ENCODE peak calls at places on chromosome 7, in ten cellular contexts. D is keratinocyte; O is GM03348; C is heart left ventricle; H is activated T-cell treated with anti-CD3 and anti-CD28 coated beads, Interleukin-2, amount 50 U/mL, for 4 hours; P is sciatic nerve; E is HT-29; N is NCI-H1930; Q is MCF 10A; L is stimulated activated CD4-positive, alpha-beta T cell treated with anti-CD3 and anti-CD28 coated beads, Interleukin-12 subunit alpha, Interleukin-12 subunit beta, amount 100 ng/mL, for 4 hours. W is an unnamed sample.
A peak's percentile ranks its signal among the peaks of the same experiment; 100 is the strongest.

GRCh38 chr7:46317256-46317655 is 396.2 kb upstream of the IGFBP3 start:
- DNase-seq in H (no peak), E (no peak), O (peak; percentile 65), D (no peak), L (no peak), P (no peak), C (no peak), Q (no peak), N (no peak), W (no peak)

GRCh38 chr7:149422065-149422913 is 38.6 kb downstream of the ZNF777 start:
- DNase-seq in D (no peak), O (peak; percentile 96), Q (peak; percentile 69), C (peak; percentile 71), L (peak; percentile 72), E (peak; percentile 93), P (no peak), H (peak; percentile 61), N (peak; percentile 68), W (no peak)

GRCh38 chr7:100441641-100442535 is 5.6 kb upstream of the PPP1R35 start:
- DNase-seq in E (no peak), N (no peak), C (no peak), L (no peak), O (no peak), P (peak; percentile 53), Q (no peak), D (no peak), H (no peak), W (no peak)

GRCh38 chr7:150966002-150966401 is 12.1 kb downstream of the KCNH2 start:
- DNase-seq in D (no peak), C (peak; percentile 70), Q (no peak), O (no peak), P (no peak), N (no peak), E (peak; percentile 38), H (no peak), L (no peak), W (no peak)

GRCh38 chr7:29019896-29020295 is 61.8 kb upstream of the TRIL start:
- DNase-seq in N (no peak), E (no peak), C (peak; percentile 65), Q (no peak), O (no peak), D (no peak), H (no peak), P (no peak), L (no peak), W (no peak)

GRCh38 chr7:371119-371778 is 81.3 kb downstream of the FOXL3 start:
- DNase-seq in H (no peak), N (no peak), D (no peak), E (peak; percentile 26), Q (peak; percentile 6), P (peak; percentile 42), C (no peak), O (no peak), L (no peak), W (no peak)

GRCh38 chr7:120353171-120353570 is 80.2 kb downstream of the KCND2 start:
- DNase-seq in D (no peak), Q (peak; percentile 13), L (no peak), E (no peak), O (no peak), C (no peak), N (no peak), P (no peak), H (no peak), W (no peak)

GRCh38 chr7:99762680-99763327 is 21.2 kb downstream of the CYP3A4 start:
- DNase-seq in L (no peak), P (peak; percentile 63), H (no peak), N (no peak), O (peak; percentile 67), Q (peak; percentile 57), D (no peak), E (no peak), C (peak; percentile 47), W (peak; percentile 12)